ENCODE peak calls at places on chromosomes 13 and 19, in four cellular contexts. W, Y, J and T are unnamed samples.

GRCh38 chr19:43739419-43739818 is 15.3 kb downstream of the SMG9 start:
- DNase-seq in J (no peak), W (no peak), Y (no peak), T (no peak)

GRCh38 chr19:18501832-18502231 is 20.0 kb downstream of the ELL start:
- DNase-seq in W (no peak), J (no peak), Y (no peak), T (no peak)

GRCh38 chr19:410243-410781 is 1.4 kb upstream of the C2CD4C start:
- DNase-seq in J (no peak), Y (peak; percentile 12), W (no peak), T (peak; percentile 57)

GRCh38 chr19:46610413-46610775 is 9.3 kb downstream of the CALM3 start:
- DNase-seq in Y (no peak), J (no peak), W (no peak), T (no peak)

GRCh38 chr19:8832132-8833021 is at the start of the genes MBD3L1 and ZNF558:
- DNase-seq in J (peak; percentile 98), Y (peak; percentile 97), W (peak; percentile 98), T (peak; percentile 99)

GRCh38 chr13:93169980-93170379 is 56.6 kb upstream of the GPC6 start:
- DNase-seq in W (no peak), J (no peak), Y (no peak), T (no peak)

GRCh38 chr13:93480553-93481106 is 254.0 kb downstream of the GPC6 start:
- DNase-seq in J (no peak), Y (no peak), W (no peak), T (no peak)

GRCh38 chr19:41430907-41431306 is 3.7 kb upstream of the B3GNT8 start:
- DNase-seq in J (no peak), Y (no peak), W (no peak), T (no peak)

GRCh38 chr13:20331949-20332348 is 99.8 kb upstream of the GJB6 start:
- DNase-seq in Y (no peak), W (no peak), J (no peak), T (no peak)

GRCh38 chr13:36432106-36432544 is at the start of gene CCNA1:
- DNase-seq in W (peak; percentile 76), J (no peak), Y (no peak), T (no peak)